ENCODE peak calls at places on chromosome 12, in five cellular contexts. K is GM13977; W is stimulated activated CD4-positive, alpha-beta T cell treated with anti-CD3 and anti-CD28 coated beads, TNF-alpha, amount 100 ng/mL, for 4 hours; J is thoracic aorta; H is lower leg skin. R is an unnamed sample.

GRCh38 chr12:89040146-89040964 is 311.9 kb downstream of the DUSP6 start:
- DNase-seq in K (peak), W (peak), J (no peak), H (no peak), R (no peak)

GRCh38 chr12:93704122-93704521 is 26.9 kb downstream of the CRADD start:
- DNase-seq in K (peak), W (no peak), J (no peak), H (no peak), R (no peak)

GRCh38 chr12:39824505-39825198 is 205.0 kb upstream of the ABCD2 start:
- DNase-seq in K (no peak), W (no peak), J (no peak), H (no peak), R (no peak)

GRCh38 chr12:53076461-53076860 is 2.7 kb downstream of the SPRYD3 start:
- DNase-seq in K (no peak), W (no peak), J (no peak), H (no peak), R (no peak)

GRCh38 chr12:74890237-74890599 is 319.4 kb downstream of the KCNC2 start:
- DNase-seq in K (peak), W (no peak), J (no peak), H (no peak), R (no peak)

GRCh38 chr12:80766897-80767296 is 50.2 kb downstream of the MYF5 start:
- DNase-seq in K (no peak), W (no peak), J (no peak), H (no peak), R (no peak)

GRCh38 chr12:62646566-62646965 is 179.9 kb downstream of the MON2 start:
- DNase-seq in K (no peak), W (no peak), J (no peak), H (no peak), R (no peak)

GRCh38 chr12:109770861-109771670 is 57.4 kb downstream of the FAM222A start:
- DNase-seq in K (no peak), W (no peak), J (no peak), H (peak), R (no peak)

GRCh38 chr12:114820773-114821172 is 136.8 kb upstream of the TBX3 start:
- DNase-seq in K (no peak), W (no peak), J (no peak), H (no peak), R (no peak)

GRCh38 chr12:8156845-8157244 is at the start of gene ZNF705A:
- DNase-seq in K (no peak), W (no peak), J (no peak), H (no peak), R (no peak)

GRCh38 chr12:26118356-26118755 is 6.5 kb downstream of the BHLHE41 start:
- DNase-seq in K (no peak), W (no peak), J (no peak), H (no peak), R (no peak)

GRCh38 chr12:16335838-16336237 is 11.6 kb upstream of the MGST1 start:
- DNase-seq in K (no peak), W (no peak), J (no peak), H (no peak), R (no peak)

GRCh38 chr12:117408161-117408791 is 46.9 kb upstream of the NOS1 start:
- DNase-seq in K (no peak), W (no peak), J (no peak), H (no peak), R (no peak)

GRCh38 chr12:1533205-1533601 is 61.2 kb downstream of the FBXL14 start:
- DNase-seq in K (peak), W (no peak), J (no peak), H (peak), R (no peak)

GRCh38 chr12:123150273-123150803 is 552 bp downstream of the PITPNM2 start:
- DNase-seq in K (no peak), W (no peak), J (no peak), H (peak), R (no peak)

GRCh38 chr12:59972941-59973340 is 377.1 kb downstream of the SLC16A7 start:
- DNase-seq in K (no peak), W (no peak), J (no peak), H (no peak), R (no peak)

GRCh38 chr12:71840226-71840847 is 778 bp downstream of the TBC1D15 start:
- DNase-seq in K (no peak), W (no peak), J (no peak), H (no peak), R (no peak)

GRCh38 chr12:2772370-2772769 is 22.4 kb upstream of the FKBP4 start:
- DNase-seq in K (no peak), W (no peak), J (no peak), H (peak), R (no peak)

R was measured in omental fat pad.